ENCODE peak calls at places on chromosomes 7 and 10, in nine cellular contexts. M is gastrocnemius medialis, N is psoas muscle, H is lung, X is AG04449, O is bronchial epithelial cell, E is heart right ventricle, K is A549, J is esophagus squamous epithelium. C is an unnamed sample.

GRCh38 chr7:22430457-22430856 is 69.5 kb downstream of the STEAP1B start:
- DNase-seq in M (no peak), N (no peak), H (no peak), X (peak; percentile 49), O (peak; percentile 99), E (no peak), K (peak; percentile 26), J (no peak), C (peak; percentile 59)

GRCh38 chr10:130138479-130138866 is 2.3 kb downstream of the GLRX3 start:
- DNase-seq in M (no peak), N (no peak), H (peak; percentile 77), X (no peak), O (peak; percentile 100), E (no peak), K (peak; percentile 62), J (no peak), C (peak; percentile 40)

GRCh38 chr7:90453931-90454330 is 15.5 kb upstream of the PTTG1IP2 start:
- DNase-seq in M (no peak), N (no peak), H (no peak), X (no peak), O (no peak), E (no peak), K (no peak), J (no peak), C (no peak)

GRCh38 chr7:1242129-1242572 is 9.5 kb downstream of the UNCX start:
- DNase-seq in M (no peak), N (peak; percentile 23), H (no peak), X (no peak), O (no peak), E (no peak), K (no peak), J (no peak), C (no peak)

GRCh38 chr7:24869572-24869971 is 110.4 kb downstream of the OSBPL3 start:
- DNase-seq in M (no peak), N (no peak), H (no peak), X (no peak), O (no peak), E (no peak), K (no peak), J (no peak), C (no peak)

GRCh38 chr10:96794786-96795733 is 37.0 kb upstream of the LCOR start:
- DNase-seq in M (no peak), N (no peak), H (no peak), X (no peak), O (no peak), E (no peak), K (no peak), J (no peak), C (peak; percentile 3)

GRCh38 chr7:137026176-137026500 is 157.7 kb downstream of the CHRM2 start:
- DNase-seq in M (no peak), N (no peak), H (no peak), X (no peak), O (no peak), E (no peak), K (no peak), J (no peak), C (no peak)

GRCh38 chr7:158431941-158432347 is 155.7 kb downstream of the PTPRN2 start:
- DNase-seq in M (peak; percentile 28), N (peak; percentile 68), H (peak; percentile 66), X (no peak), O (peak; percentile 99), E (peak; percentile 32), K (peak; percentile 98), J (no peak), C (peak; percentile 88)

GRCh38 chr7:127844707-127845331 is 186.4 kb downstream of the LRRC4 start:
- DNase-seq in M (peak; percentile 63), N (peak; percentile 70), H (peak; percentile 33), X (no peak), O (peak; percentile 38), E (peak; percentile 18), K (no peak), J (no peak), C (peak; percentile 49)

GRCh38 chr7:77800158-77800557 is 1.6 kb downstream of the PHTF2 start:
- DNase-seq in M (no peak), N (no peak), H (no peak), X (no peak), O (no peak), E (no peak), K (no peak), J (no peak), C (peak; percentile 57)

GRCh38 chr7:77800730-77801129 is 2.2 kb downstream of the PHTF2 start:
- DNase-seq in M (no peak), N (no peak), H (no peak), X (no peak), O (no peak), E (no peak), K (no peak), J (no peak), C (no peak)

GRCh38 chr7:77798394-77799077 is at the start of the genes PHTF2 and TMEM60:
- DNase-seq in M (peak; percentile 99), N (peak; percentile 99), H (peak; percentile 99), X (peak; percentile 99), O (peak; percentile 99), E (peak; percentile 99), K (peak; percentile 99), J (peak; percentile 98), C (peak; percentile 100)

GRCh38 chr7:77797734-77798393 is 370 bp downstream of the TMEM60 start:
- DNase-seq in M (no peak), N (peak; percentile 74), H (no peak), X (no peak), O (no peak), E (no peak), K (no peak), J (no peak), C (peak; percentile 45)

DNA sequence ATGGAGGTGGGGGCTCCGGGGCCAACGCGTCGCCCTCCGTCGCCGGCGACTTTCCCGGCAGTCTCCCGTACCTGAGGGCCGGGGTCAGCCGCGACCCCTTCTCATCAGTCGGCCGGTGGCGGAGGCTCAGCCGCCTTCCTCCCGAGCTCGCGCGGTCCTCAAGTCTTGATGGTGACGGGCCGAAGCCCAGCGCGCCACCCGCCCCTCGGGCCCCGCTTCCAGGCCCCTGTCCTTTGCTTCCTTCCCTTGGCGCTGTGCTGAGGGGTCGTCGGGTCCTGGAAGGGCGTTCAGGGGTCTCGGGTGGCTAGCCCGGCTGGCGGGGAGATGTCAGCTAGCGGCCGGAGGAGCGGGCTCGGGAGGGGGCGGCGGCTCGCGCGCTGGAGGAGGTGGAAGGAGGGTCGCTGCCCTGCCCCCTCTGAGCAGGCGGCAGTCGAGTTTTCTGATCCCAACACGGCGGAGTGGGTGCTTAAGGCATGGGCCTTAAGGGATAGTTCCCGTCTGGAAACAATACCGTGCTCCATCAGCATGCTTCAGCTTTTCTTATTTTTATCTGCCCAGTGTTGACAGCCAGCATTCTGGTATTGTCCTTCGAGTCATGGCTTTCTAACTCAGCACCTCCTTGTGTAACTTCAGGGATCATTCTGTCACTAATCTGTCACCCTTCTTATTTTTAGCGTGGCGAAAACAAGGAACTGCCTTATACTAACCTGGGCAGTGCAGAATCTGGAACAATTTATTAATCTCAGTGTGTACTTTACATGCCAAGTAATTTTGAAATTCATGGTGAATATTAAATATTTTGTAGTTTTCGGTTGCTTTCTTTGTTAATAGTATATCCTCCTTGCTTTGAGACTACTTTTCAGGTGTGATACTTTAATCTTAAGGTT is 748 bp downstream of the PHTF2 start:
- DNase-seq in M (peak; percentile 65), N (peak; percentile 71), H (peak; percentile 35), X (no peak), O (peak; percentile 29), E (peak; percentile 42), K (peak; percentile 29), J (no peak), C (peak; percentile 38)
- H3K4me3 ChIP-seq in M (peak overlapping the region; percentile 92), N (peak overlapping the region; percentile 95), H (peak overlapping the region; percentile 76), X (peak overlapping the region; percentile 91), O (peak overlapping the region; percentile 96), E (peak overlapping the region; percentile 97), K (peak overlapping the region; percentile 94), J (peak overlapping the region; percentile 66), C (peak overlapping the region; percentile 99)

GRCh38 chr7:12896316-12896715 is 208.9 kb downstream of the ARL4A start:
- DNase-seq in M (no peak), N (no peak), H (no peak), X (no peak), O (no peak), E (no peak), K (no peak), J (no peak), C (no peak)

GRCh38 chr7:12898610-12899009 is 211.2 kb downstream of the ARL4A start:
- DNase-seq in M (no peak), N (no peak), H (no peak), X (no peak), O (no peak), E (no peak), K (no peak), J (no peak), C (no peak)

GRCh38 chr7:12893292-12893691 is 205.9 kb downstream of the ARL4A start:
- DNase-seq in M (no peak), N (no peak), H (no peak), X (no peak), O (peak; percentile 41), E (no peak), K (no peak), J (no peak), C (peak; percentile 50)

GRCh38 chr7:12898004-12898403 is 210.6 kb downstream of the ARL4A start:
- DNase-seq in M (no peak), N (no peak), H (no peak), X (no peak), O (no peak), E (no peak), K (no peak), J (no peak), C (no peak)

GRCh38 chr7:12895296-12895695 is 207.9 kb downstream of the ARL4A start:
- DNase-seq in M (no peak), N (no peak), H (no peak), X (no peak), O (no peak), E (no peak), K (no peak), J (no peak), C (no peak)
- H3K4me3 ChIP-seq in M (no peak overlapping the region), N (no peak overlapping the region), H (no peak overlapping the region), X (no peak overlapping the region), O (no peak overlapping the region), E (no peak overlapping the region), K (no peak overlapping the region), J (no peak overlapping the region), C (no peak overlapping the region)

GRCh38 chr10:132385721-132386418 is 11.1 kb upstream of the PWWP2B start:
- DNase-seq in M (no peak), N (peak; percentile 46), H (no peak), X (no peak), O (no peak), E (no peak), K (no peak), J (no peak), C (no peak)
- H3K4me3 ChIP-seq in M (no peak overlapping the region), N (no peak overlapping the region), H (no peak overlapping the region), X (no peak overlapping the region), O (no peak overlapping the region), E (no peak overlapping the region), K (no peak overlapping the region), J (no peak overlapping the region), C (no peak overlapping the region)

DNA sequence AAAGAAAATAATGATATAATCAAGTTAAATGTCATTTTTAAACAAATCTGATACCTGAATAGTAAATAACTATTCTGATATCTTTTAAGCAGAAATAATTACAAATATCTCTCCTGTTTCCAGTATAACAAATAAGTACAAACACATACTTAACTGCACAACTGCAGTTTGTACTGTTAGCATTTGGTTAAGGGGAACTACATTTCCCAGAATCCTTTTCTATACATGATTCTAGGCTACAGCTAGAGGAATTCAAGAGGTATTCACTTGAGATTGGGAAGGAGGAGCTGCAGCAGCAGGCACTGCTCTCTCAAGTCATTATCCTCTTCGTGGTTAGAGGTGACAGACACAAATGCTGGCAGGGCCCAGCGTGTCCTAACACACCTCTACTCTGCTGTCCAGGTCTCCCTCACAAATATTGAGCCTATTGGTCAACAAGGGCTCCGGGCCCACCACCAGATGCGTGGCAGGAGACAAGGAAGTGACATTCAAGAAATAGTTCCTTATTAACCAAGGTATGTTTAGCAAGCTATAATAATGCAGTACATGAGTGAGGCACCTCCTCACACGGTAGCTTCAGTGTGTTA is 255.1 kb upstream of the MKLN1 start:
- DNase-seq in M (no peak), N (no peak), H (no peak), X (no peak), O (peak; percentile 35), E (no peak), K (peak; percentile 54), J (no peak), C (peak; percentile 54)
- H3K4me3 ChIP-seq in M (no peak overlapping the region), N (peak overlapping the region; percentile 39), H (no peak overlapping the region), X (no peak overlapping the region), O (no peak overlapping the region), E (no peak overlapping the region), K (no peak overlapping the region), J (no peak overlapping the region), C (no peak overlapping the region)

C was measured in fibroblast of pulmonary artery.